ENCODE peak calls at places on chromosomes 2 and 18, in eight cellular contexts. R is HuH-7; Z is psoas muscle; G is activated CD4-positive, alpha-beta T cell treated with anti-CD3 and anti-CD28 coated beads for 24 hours; P is kidney; E is upper lobe of right lung; Q is LNCaP clone FGC; B is brain microvascular endothelial cell. J is an unnamed sample.

GRCh38 chr2:221850076-221850475 is 278.0 kb upstream of the EPHA4 start:
- DNase-seq in Q (no peak), B (no peak), R (no peak), G (no peak), Z (no peak), E (no peak), P (no peak), J (no peak)

GRCh38 chr2:204060896-204061640 is 124.5 kb downstream of the ICOS start:
- DNase-seq in R (no peak), G (no peak), B (no peak), E (no peak), P (no peak), Z (no peak), Q (no peak), J (no peak)

GRCh38 chr18:48616484-48617255 is 77.8 kb downstream of the CTIF start:
- DNase-seq in R (no peak), Q (no peak), G (no peak), E (no peak), P (peak), B (no peak), Z (no peak), J (no peak)

GRCh38 chr18:48563027-48563426 is 24.2 kb downstream of the CTIF start:
- DNase-seq in P (no peak), R (no peak), G (no peak), Z (no peak), E (no peak), Q (no peak), B (peak), J (no peak)

GRCh38 chr18:37282386-37283037 is 283.1 kb downstream of the CELF4 start:
- DNase-seq in E (no peak), Q (no peak), G (no peak), P (no peak), Z (no peak), B (no peak), R (peak), J (no peak)

GRCh38 chr18:48472610-48473009 is 63.4 kb upstream of the ZBTB7C start:
- DNase-seq in G (no peak), B (peak), R (no peak), P (no peak), Z (no peak), Q (no peak), E (no peak), J (no peak)

GRCh38 chr2:239716536-239717318 is 308.4 kb downstream of the NDUFA10 start:
- DNase-seq in Z (peak), E (peak), B (no peak), G (no peak), R (no peak), Q (no peak), P (no peak), J (no peak)

GRCh38 chr2:156175946-156176345 is 156.6 kb downstream of the NR4A2 start:
- DNase-seq in Q (peak), B (no peak), R (no peak), E (no peak), P (no peak), Z (no peak), G (no peak), J (no peak)

GRCh38 chr18:74899554-74899953 is 301.9 kb downstream of the ZNF407 start:
- DNase-seq in G (no peak), E (no peak), B (peak), P (peak), R (no peak), Z (peak), Q (no peak), J (no peak)

GRCh38 chr2:54599914-54600313 is 123.5 kb upstream of the EML6 start:
- DNase-seq in Z (peak), Q (no peak), E (no peak), R (no peak), G (no peak), B (no peak), P (peak), J (no peak)

GRCh38 chr2:237972211-237972610 is 5.4 kb downstream of the UBE2F start:
- DNase-seq in E (peak), P (no peak), B (no peak), Z (no peak), Q (no peak), G (no peak), R (no peak), J (no peak)

GRCh38 chr2:144504191-144504590 is 15.7 kb downstream of the ZEB2 start:
- DNase-seq in E (no peak), Z (no peak), P (no peak), Q (no peak), G (no peak), B (no peak), R (no peak), J (no peak)

GRCh38 chr2:179348921-179349320 is 84.3 kb upstream of the SESTD1 start:
- DNase-seq in P (no peak), E (no peak), G (no peak), Z (no peak), R (no peak), Q (no peak), B (no peak), J (no peak)

GRCh38 chr2:218166791-218167190 is at the start of gene CXCR1:
- DNase-seq in Q (no peak), E (no peak), Z (no peak), B (no peak), P (no peak), R (no peak), G (peak), J (no peak)

GRCh38 chr2:121185571-121186074 is 99.4 kb downstream of the TFCP2L1 start:
- DNase-seq in G (no peak), E (no peak), Q (no peak), B (no peak), Z (no peak), P (no peak), R (no peak), J (no peak)

GRCh38 chr18:63322908-63323634 is 3.5 kb upstream of the BCL2 start:
- DNase-seq in Z (no peak), P (no peak), E (no peak), R (peak), Q (peak), B (peak), G (no peak), J (no peak)

GRCh38 chr2:26429779-26430654 is 28.3 kb downstream of the DRC1 start:
- DNase-seq in E (no peak), B (no peak), P (no peak), Q (peak), R (no peak), G (no peak), Z (peak), J (no peak)

GRCh38 chr2:27123302-27124150 is at the start of gene ABHD1:
- DNase-seq in P (peak), B (no peak), R (peak), E (peak), G (peak), Q (no peak), Z (peak), J (no peak)

GRCh38 chr18:9701604-9702324 is 6.3 kb upstream of the RAB31 start:
- DNase-seq in P (no peak), Q (no peak), R (no peak), E (no peak), G (no peak), Z (no peak), B (no peak), J (no peak)

GRCh38 chr18:48565105-48565504 is 26.3 kb downstream of the CTIF start:
- DNase-seq in G (no peak), R (no peak), P (no peak), E (no peak), B (no peak), Q (no peak), Z (no peak), J (no peak)

GRCh38 chr2:159119652-159120257 is 151.3 kb downstream of the TANC1 start:
- DNase-seq in G (no peak), R (no peak), Q (no peak), P (no peak), B (no peak), Z (no peak), E (no peak), J (no peak)

GRCh38 chr2:81481994-81482368 is 1177.4 kb upstream of the LRRTM1 start:
- DNase-seq in Q (no peak), R (peak), E (no peak), B (no peak), G (no peak), P (no peak), Z (no peak), J (no peak)

GRCh38 chr2:21331625-21332370 is 208.0 kb downstream of the TDRD15 start:
- DNase-seq in E (no peak), G (no peak), P (no peak), Q (no peak), R (no peak), B (no peak), Z (no peak), J (no peak)

GRCh38 chr2:132703396-132703795 is 33.4 kb upstream of the LYPD1 start:
- DNase-seq in P (no peak), B (peak), E (no peak), R (no peak), G (no peak), Z (no peak), Q (no peak), J (no peak)